ENCODE peak calls at places on chromosomes 6 and 20, in six cellular contexts. S is left kidney, Z is heart right ventricle, M is mesendoderm, B is omental fat pad, L is epithelial cell of esophagus. W is an unnamed sample.
A peak's percentile ranks its signal among the peaks of the same experiment; 100 is the strongest.

GRCh38 chr6:165325609-165326008 is 16.2 kb upstream of the C6orf118 start:
- DNase-seq in S (no peak), Z (no peak), M (no peak), B (no peak), L (peak; percentile 18), W (no peak)

GRCh38 chr6:170043150-170043819 is 247.6 kb downstream of the DLL1 start:
- DNase-seq in S (no peak), Z (peak; percentile 29), M (no peak), B (no peak), L (no peak), W (no peak)

GRCh38 chr6:53679446-53679933 is 13.9 kb upstream of the KLHL31 start:
- DNase-seq in S (peak; percentile 68), Z (no peak), M (peak; percentile 89), B (no peak), L (peak; percentile 56), W (peak; percentile 54)

GRCh38 chr20:47535994-47536393 is 34.3 kb downstream of the NCOA3 start:
- DNase-seq in S (no peak), Z (no peak), M (no peak), B (no peak), L (no peak), W (no peak)

GRCh38 chr6:34146801-34147592 is 1.1 kb upstream of the GRM4 start:
- DNase-seq in S (no peak), Z (no peak), M (no peak), B (no peak), L (peak; percentile 42), W (no peak)

GRCh38 chr6:43993881-43994523 is 133.2 kb downstream of the MRPL14 start:
- DNase-seq in S (peak; percentile 84), Z (no peak), M (no peak), B (peak; percentile 23), L (no peak), W (no peak)

GRCh38 chr20:44390280-44390679 is 34.8 kb downstream of the HNF4A start:
- DNase-seq in S (no peak), Z (no peak), M (no peak), B (no peak), L (no peak), W (no peak)

GRCh38 chr20:51354769-51355319 is 187.7 kb downstream of the NFATC2 start:
- DNase-seq in S (peak; percentile 44), Z (no peak), M (peak; percentile 72), B (no peak), L (no peak), W (no peak)

GRCh38 chr20:44973053-44973452 is 6.7 kb downstream of the STK4 start:
- DNase-seq in S (no peak), Z (no peak), M (no peak), B (no peak), L (peak; percentile 35), W (no peak)

GRCh38 chr6:27871919-27872633 is 40.1 kb downstream of the OR2B2 start:
- DNase-seq in S (peak; percentile 99), Z (peak; percentile 78), M (peak; percentile 98), B (no peak), L (peak; percentile 96), W (peak; percentile 95)

GRCh38 chr6:162468326-162468725 is 259.2 kb downstream of the PRKN start:
- DNase-seq in S (no peak), Z (peak; percentile 67), M (no peak), B (no peak), L (no peak), W (no peak)

GRCh38 chr20:45363611-45364492 is 896 bp downstream of the SYS1 start:
- DNase-seq in S (no peak), Z (no peak), M (no peak), B (no peak), L (no peak), W (no peak)

GRCh38 chr6:63805808-63806572 is 170.4 kb downstream of the PHF3 start:
- DNase-seq in S (peak; percentile 22), Z (no peak), M (peak; percentile 37), B (no peak), L (peak; percentile 94), W (peak; percentile 37)

GRCh38 chr6:17505767-17506280 is 94.3 kb upstream of the FAM8A1 start:
- DNase-seq in S (no peak), Z (no peak), M (no peak), B (no peak), L (peak; percentile 21), W (peak; percentile 28)

GRCh38 chr6:130872250-130873095 is 45.3 kb downstream of the SMLR1 start:
- DNase-seq in S (peak; percentile 75), Z (peak; percentile 66), M (peak; percentile 78), B (peak; percentile 75), L (peak; percentile 59), W (peak; percentile 46)

GRCh38 chr6:2542101-2542857 is 208.4 kb downstream of the MYLK4 start:
- DNase-seq in S (no peak), Z (no peak), M (no peak), B (no peak), L (peak; percentile 40), W (no peak)

GRCh38 chr6:108117427-108118358 is 43.2 kb upstream of the OSTM1 start:
- DNase-seq in S (peak; percentile 45), Z (no peak), M (peak; percentile 72), B (no peak), L (no peak), W (peak; percentile 50)

GRCh38 chr6:31007694-31008093 is 2.6 kb upstream of the MUC22 start:
- DNase-seq in S (no peak), Z (no peak), M (no peak), B (no peak), L (peak; percentile 91), W (peak; percentile 86)

GRCh38 chr6:141552463-141552862 is 580.3 kb upstream of the GJE1 start:
- DNase-seq in S (peak; percentile 8), Z (peak; percentile 14), M (no peak), B (no peak), L (peak; percentile 97), W (peak; percentile 11)

GRCh38 chr6:36290668-36291620 is 21.1 kb downstream of the PNPLA1 start:
- DNase-seq in S (no peak), Z (no peak), M (no peak), B (no peak), L (peak; percentile 17), W (no peak)

GRCh38 chr20:62723351-62723750 is 14.7 kb downstream of the NTSR1 start:
- DNase-seq in S (peak; percentile 70), Z (no peak), M (no peak), B (no peak), L (no peak), W (no peak)

GRCh38 chr6:149727793-149728498 is 10.0 kb upstream of the LATS1 start:
- DNase-seq in S (no peak), Z (no peak), M (no peak), B (no peak), L (no peak), W (no peak)

GRCh38 chr6:71138416-71138815 is 150.2 kb upstream of the OGFRL1 start:
- DNase-seq in S (peak; percentile 37), Z (no peak), M (no peak), B (no peak), L (peak; percentile 20), W (no peak)

GRCh38 chr6:81864124-81864523 is 111.6 kb upstream of the TENT5A start:
- DNase-seq in S (no peak), Z (no peak), M (no peak), B (no peak), L (no peak), W (no peak)

GRCh38 chr6:87540541-87540940 is 49.2 kb downstream of the RARS2 start:
- DNase-seq in S (peak; percentile 14), Z (peak; percentile 43), M (no peak), B (no peak), L (no peak), W (no peak)

GRCh38 chr6:148044921-148045320 is 297.7 kb upstream of the SASH1 start:
- DNase-seq in S (no peak), Z (no peak), M (no peak), B (no peak), L (no peak), W (no peak)

GRCh38 chr6:11975353-11975977 is 36.6 kb upstream of the HIVEP1 start:
- DNase-seq in S (peak; percentile 9), Z (peak; percentile 21), M (no peak), B (no peak), L (no peak), W (no peak)

GRCh38 chr6:154404791-154405400 is 48.3 kb upstream of the IPCEF1 start:
- DNase-seq in S (no peak), Z (no peak), M (no peak), B (no peak), L (no peak), W (peak; percentile 22)

GRCh38 chr6:111951439-111952140 is 78.3 kb upstream of the FYN start:
- DNase-seq in S (no peak), Z (no peak), M (no peak), B (no peak), L (no peak), W (no peak)

GRCh38 chr20:51425347-51426106 is 117.0 kb downstream of the NFATC2 start:
- DNase-seq in S (peak; percentile 60), Z (no peak), M (no peak), B (no peak), L (no peak), W (no peak)

GRCh38 chr6:33661118-33661838 is 40.2 kb downstream of the ITPR3 start:
- DNase-seq in S (no peak), Z (no peak), M (no peak), B (no peak), L (no peak), W (no peak)

GRCh38 chr6:136158398-136158797 is 91.7 kb downstream of the MTFR2 start:
- DNase-seq in S (no peak), Z (peak; percentile 73), M (no peak), B (no peak), L (no peak), W (no peak)

GRCh38 chr20:1712634-1713625 is 55.4 kb upstream of the SIRPG start:
- DNase-seq in S (no peak), Z (no peak), M (no peak), B (no peak), L (peak; percentile 41), W (no peak)

GRCh38 chr6:75481394-75481793 is 12.2 kb downstream of the FILIP1 start:
- DNase-seq in S (no peak), Z (no peak), M (peak; percentile 57), B (no peak), L (no peak), W (no peak)

GRCh38 chr6:105250523-105250922 is 70.7 kb upstream of the POPDC3 start:
- DNase-seq in S (no peak), Z (no peak), M (no peak), B (no peak), L (peak; percentile 47), W (no peak)

GRCh38 chr6:57283096-57283495 is 34.3 kb upstream of the PRIM2 start:
- DNase-seq in S (no peak), Z (no peak), M (no peak), B (no peak), L (peak; percentile 53), W (no peak)